ENCODE peak calls at places on chromosomes 2 and 18, in eight cellular contexts. D is GM23338; W is psoas muscle; T is foreskin fibroblast; P is brain microvascular endothelial cell; O is A549; L is naive thymus-derived CD4-positive, alpha-beta T cell; I is mesenchymal stem cell. V is an unnamed sample.

GRCh38 chr18:22550861-22551260 is 133.1 kb upstream of the CTAGE1 start:
- DNase-seq in D (no peak), W (no peak), T (no peak), P (no peak), O (no peak), L (no peak), I (peak; percentile 17), V (no peak)

GRCh38 chr18:34738173-34738894 is 28.2 kb downstream of the DTNA start:
- DNase-seq in D (no peak), W (no peak), T (peak; percentile 24), P (peak; percentile 14), O (peak; percentile 1), L (no peak), I (peak; percentile 37), V (no peak)

GRCh38 chr2:6960659-6961058 is 43.4 kb downstream of the RNF144A start:
- DNase-seq in D (no peak), W (no peak), T (no peak), P (no peak), O (no peak), L (no peak), I (no peak), V (no peak)

GRCh38 chr2:70188460-70188859 is 2.4 kb downstream of the C2orf42 start:
- DNase-seq in D (no peak), W (no peak), T (no peak), P (no peak), O (peak; percentile 62), L (no peak), I (peak; percentile 15), V (no peak)

GRCh38 chr2:230018153-230018552 is 50.6 kb downstream of the SLC16A14 start:
- DNase-seq in D (no peak), W (no peak), T (peak; percentile 70), P (peak; percentile 72), O (peak; percentile 18), L (no peak), I (peak; percentile 89), V (no peak)

GRCh38 chr18:23994361-23994902 is 20.1 kb upstream of the TTC39C start:
- DNase-seq in D (peak; percentile 41), W (no peak), T (peak; percentile 85), P (peak; percentile 73), O (peak; percentile 44), L (no peak), I (peak; percentile 76), V (peak; percentile 75)

GRCh38 chr18:43805646-43806194 is 528.4 kb upstream of the SYT4 start:
- DNase-seq in D (no peak), W (no peak), T (peak; percentile 21), P (no peak), O (no peak), L (no peak), I (peak; percentile 79), V (peak; percentile 22)

GRCh38 chr2:109432421-109432820 is 181.3 kb downstream of the SEPTIN10 start:
- DNase-seq in D (no peak), W (no peak), T (no peak), P (no peak), O (no peak), L (no peak), I (no peak), V (no peak)

GRCh38 chr2:233807966-233808892 is 30.1 kb downstream of the MROH2A start:
- DNase-seq in D (no peak), W (no peak), T (no peak), P (no peak), O (no peak), L (no peak), I (no peak), V (no peak)
- H3K4me3 ChIP-seq in D (no peak overlapping the region), W (no peak overlapping the region), T (no peak overlapping the region), P (no peak overlapping the region), O (no peak overlapping the region), L (no peak overlapping the region), I (no peak overlapping the region), V (no peak overlapping the region)

GRCh38 chr18:73947180-73947989 is 200.2 kb downstream of the FBXO15 start:
- DNase-seq in D (no peak), W (no peak), T (peak; percentile 38), P (peak; percentile 9), O (no peak), L (no peak), I (peak; percentile 41), V (no peak)
- H3K4me3 ChIP-seq in D (no peak overlapping the region), W (no peak overlapping the region), T (no peak overlapping the region), P (no peak overlapping the region), O (no peak overlapping the region), L (no peak overlapping the region), I (no peak overlapping the region), V (no peak overlapping the region)

GRCh38 chr18:76619342-76620315 is 124.6 kb upstream of the ZNF516 start:
- DNase-seq in D (peak; percentile 72), W (peak; percentile 64), T (peak; percentile 71), P (peak; percentile 15), O (no peak), L (no peak), I (peak; percentile 53), V (peak; percentile 61)
- H3K4me3 ChIP-seq in D (peak overlapping the region; percentile 57), W (peak overlapping the region; percentile 61), T (peak overlapping the region; percentile 13), P (peak overlapping the region; percentile 48), O (no peak overlapping the region), L (no peak overlapping the region), I (peak overlapping the region; percentile 75), V (peak overlapping the region; percentile 22)

GRCh38 chr18:48922801-48923730 is 27.7 kb downstream of the SMAD7 start:
- DNase-seq in D (peak; percentile 41), W (peak; percentile 65), T (peak; percentile 72), P (peak; percentile 63), O (no peak), L (no peak), I (peak; percentile 96), V (peak; percentile 81)
- H3K4me3 ChIP-seq in D (no peak overlapping the region), W (peak overlapping the region; percentile 55), T (peak overlapping the region; percentile 5), P (peak overlapping the region; percentile 12), O (peak overlapping the region; percentile 20), L (no peak overlapping the region), I (peak overlapping the region; percentile 59), V (peak overlapping the region; percentile 41)